ENCODE peak calls at places on chromosomes 6 and 20, in nine cellular contexts. C, B, K, Y, Q, N, M, G and S are unnamed samples.

GRCh38 chr20:36219671-36220220 is 16.5 kb upstream of the AAR2 start:
- DNase-seq in C (no peak), N (no peak), Q (no peak), B (no peak), Y (no peak), G (no peak), M (no peak), K (no peak), S (no peak)

GRCh38 chr20:43349841-43350240 is 107.9 kb upstream of the SRSF6 start:
- DNase-seq in Q (no peak), N (no peak), B (no peak), Y (no peak), K (no peak), M (no peak), G (no peak), C (no peak), S (no peak)

GRCh38 chr20:50868509-50869495 is 62.4 kb downstream of the ADNP start:
- DNase-seq in G (no peak), K (no peak), Y (no peak), N (no peak), C (no peak), B (no peak), M (no peak), Q (no peak), S (no peak)

GRCh38 chr20:25038103-25038410 is 19.9 kb downstream of the ACSS1 start:
- DNase-seq in M (no peak), N (no peak), K (no peak), B (no peak), G (no peak), Q (no peak), Y (no peak), C (no peak), S (no peak)

GRCh38 chr6:31898200-31899011 is 908 bp upstream of the EHMT2 start:
- DNase-seq in N (peak; percentile 56), K (peak; percentile 40), M (no peak), B (peak; percentile 11), G (peak; percentile 53), C (no peak), Q (no peak), Y (peak; percentile 48), S (peak; percentile 40)

GRCh38 chr6:84411060-84411629 is 183.7 kb upstream of the CEP162 start:
- DNase-seq in G (no peak), M (no peak), Y (peak; percentile 15), C (no peak), K (no peak), N (no peak), B (no peak), Q (no peak), S (no peak)

GRCh38 chr6:41690541-41691330 is 44.7 kb downstream of the TFEB start:
- DNase-seq in N (no peak), M (no peak), B (no peak), K (no peak), C (no peak), G (no peak), Y (no peak), Q (no peak), S (no peak)

GRCh38 chr6:168916576-168917207 is 337.0 kb downstream of the THBS2 start:
- DNase-seq in K (no peak), M (no peak), Y (no peak), G (no peak), N (no peak), C (peak; percentile 3), Q (no peak), B (no peak), S (no peak)

GRCh38 chr6:152026291-152026690 is 218.8 kb downstream of the ESR1 start:
- DNase-seq in G (no peak), B (no peak), Q (no peak), K (no peak), C (no peak), N (no peak), Y (no peak), M (no peak), S (no peak)

GRCh38 chr6:146331008-146331407 is 212.6 kb upstream of the RAB32 start:
- DNase-seq in C (no peak), G (no peak), Q (no peak), N (no peak), M (no peak), Y (no peak), B (no peak), K (no peak), S (no peak)

GRCh38 chr6:143125896-143126573 is 65.3 kb downstream of the AIG1 start:
- DNase-seq in Q (no peak), K (no peak), B (no peak), C (no peak), G (no peak), Y (no peak), M (no peak), N (no peak), S (no peak)

GRCh38 chr6:55643868-55644267 is 64.9 kb upstream of the HMGCLL1 start:
- DNase-seq in M (no peak), Q (no peak), K (no peak), N (no peak), Y (no peak), B (no peak), G (no peak), C (no peak), S (no peak)

GRCh38 chr6:5498579-5498899 is 237.2 kb downstream of the FARS2 start:
- DNase-seq in G (no peak), Y (no peak), K (no peak), B (no peak), C (no peak), N (peak; percentile 17), M (no peak), Q (no peak), S (no peak)

GRCh38 chr6:156781882-156782631 is 4.9 kb downstream of the ARID1B start:
- DNase-seq in K (no peak), C (no peak), M (no peak), B (peak; percentile 26), Q (no peak), N (no peak), G (no peak), Y (no peak), S (no peak)

GRCh38 chr6:43009124-43009523 is 4.6 kb downstream of the MEA1 start:
- DNase-seq in Q (no peak), C (no peak), Y (no peak), M (no peak), N (peak; percentile 35), G (peak; percentile 63), B (peak; percentile 26), K (peak; percentile 23), S (no peak)

GRCh38 chr6:40164345-40164755 is 230.1 kb upstream of the MOCS1 start:
- DNase-seq in G (no peak), N (peak; percentile 12), K (no peak), M (no peak), Y (no peak), C (peak; percentile 76), Q (no peak), B (no peak), S (no peak)

GRCh38 chr6:126926926-126927325 is 191.5 kb upstream of the RSPO3 start:
- DNase-seq in C (no peak), M (no peak), G (no peak), K (no peak), Y (no peak), N (no peak), B (no peak), Q (no peak), S (no peak)

GRCh38 chr6:36317623-36318022 is 19.1 kb downstream of the BNIP5 start:
- DNase-seq in B (no peak), Q (no peak), G (no peak), C (no peak), K (no peak), M (no peak), Y (no peak), N (no peak), S (no peak)

GRCh38 chr20:47146703-47147102 is 209.8 kb downstream of the ZMYND8 start:
- DNase-seq in M (no peak), Q (no peak), N (peak; percentile 92), K (no peak), C (no peak), Y (no peak), B (no peak), G (no peak), S (no peak)

GRCh38 chr20:13118676-13119075 is 102.4 kb upstream of the ISM1 start:
- DNase-seq in C (no peak), N (no peak), K (no peak), Q (no peak), G (no peak), M (no peak), B (no peak), Y (no peak), S (no peak)

GRCh38 chr6:7959453-7959852 is 48.9 kb upstream of the TXNDC5 start:
- DNase-seq in C (no peak), M (no peak), K (no peak), G (no peak), Q (no peak), Y (no peak), B (no peak), N (no peak), S (no peak)

GRCh38 chr20:62364911-62365736 is 2.0 kb downstream of the LAMA5 start:
- DNase-seq in G (no peak), C (no peak), Q (no peak), Y (no peak), M (no peak), N (no peak), K (no peak), B (no peak), S (no peak)

GRCh38 chr6:131652472-131652871 is 15.4 kb downstream of the ENPP3 start:
- DNase-seq in N (no peak), Y (no peak), Q (no peak), M (no peak), C (no peak), B (no peak), K (no peak), G (no peak), S (no peak)

GRCh38 chr20:22575087-22575721 is 9.2 kb downstream of the FOXA2 start:
- DNase-seq in C (no peak), Q (no peak), N (no peak), B (no peak), M (no peak), G (no peak), K (no peak), Y (no peak), S (no peak)

GRCh38 chr6:72946766-72947165 is 278.5 kb downstream of the KHDC1L start:
- DNase-seq in K (no peak), Q (no peak), C (no peak), B (no peak), M (no peak), Y (no peak), G (no peak), N (no peak), S (no peak)